ENCODE peak calls at places on chromosomes 6 and 20, in ten cellular contexts. One of them, this sample, is unnamed.

GRCh38 chr6:37882724-37883413 is 63.3 kb downstream of the ZFAND3 start:
- DNase-seq in body of pancreas: no peak
- DNase-seq in adrenal gland: no peak
- DNase-seq in A549: peak; percentile 9
- DNase-seq in breast epithelium: no peak
- DNase-seq in tibial nerve: no peak
- DNase-seq in upper lobe of left lung: no peak
- DNase-seq in uterus: no peak
- DNase-seq in lower leg skin: no peak
- DNase-seq in IMR-90: peak; percentile 87
- DNase-seq in this sample: no peak

GRCh38 chr20:3745686-3746173 is 13.2 kb downstream of the HSPA12B start:
- DNase-seq in lower leg skin: no peak
- DNase-seq in tibial nerve: no peak
- DNase-seq in uterus: no peak
- DNase-seq in A549: no peak
- DNase-seq in breast epithelium: no peak
- DNase-seq in body of pancreas: no peak
- DNase-seq in upper lobe of left lung: no peak
- DNase-seq in adrenal gland: no peak
- DNase-seq in IMR-90: no peak
- DNase-seq in this sample: no peak

GRCh38 chr6:131843768-131844167 is 35.9 kb downstream of the ENPP1 start:
- DNase-seq in uterus: no peak
- DNase-seq in tibial nerve: no peak
- DNase-seq in body of pancreas: no peak
- DNase-seq in lower leg skin: no peak
- DNase-seq in adrenal gland: no peak
- DNase-seq in breast epithelium: no peak
- DNase-seq in A549: no peak
- DNase-seq in upper lobe of left lung: no peak
- DNase-seq in IMR-90: no peak
- DNase-seq in this sample: no peak

GRCh38 chr6:26657268-26657667 is 2.3 kb downstream of the ZNF322 start:
- DNase-seq in adrenal gland: no peak
- DNase-seq in breast epithelium: no peak
- DNase-seq in uterus: no peak
- DNase-seq in body of pancreas: no peak
- DNase-seq in tibial nerve: no peak
- DNase-seq in lower leg skin: no peak
- DNase-seq in A549: no peak
- DNase-seq in upper lobe of left lung: no peak
- DNase-seq in IMR-90: no peak
- DNase-seq in this sample: no peak

GRCh38 chr6:83609248-83609647 is 96.9 kb downstream of the PRSS35 start:
- DNase-seq in body of pancreas: no peak
- DNase-seq in IMR-90: no peak
- DNase-seq in tibial nerve: no peak
- DNase-seq in breast epithelium: no peak
- DNase-seq in lower leg skin: no peak
- DNase-seq in A549: no peak
- DNase-seq in uterus: no peak
- DNase-seq in upper lobe of left lung: no peak
- DNase-seq in adrenal gland: no peak
- DNase-seq in this sample: no peak

GRCh38 chr20:35661013-35661412 is 3.7 kb downstream of the CPNE1 start:
- DNase-seq in adrenal gland: no peak
- DNase-seq in lower leg skin: no peak
- DNase-seq in IMR-90: no peak
- DNase-seq in A549: no peak
- DNase-seq in body of pancreas: no peak
- DNase-seq in upper lobe of left lung: no peak
- DNase-seq in tibial nerve: no peak
- DNase-seq in breast epithelium: no peak
- DNase-seq in uterus: no peak
- DNase-seq in this sample: no peak

GRCh38 chr6:116370328-116370716 is 425 bp upstream of the DSE start:
- DNase-seq in IMR-90: no peak
- DNase-seq in breast epithelium: no peak
- DNase-seq in uterus: no peak
- DNase-seq in upper lobe of left lung: no peak
- DNase-seq in lower leg skin: no peak
- DNase-seq in body of pancreas: no peak
- DNase-seq in A549: peak; percentile 41
- DNase-seq in tibial nerve: no peak
- DNase-seq in adrenal gland: no peak
- DNase-seq in this sample: no peak

GRCh38 chr6:157268835-157269234 is 54.5 kb downstream of the TMEM242 start:
- DNase-seq in body of pancreas: no peak
- DNase-seq in A549: no peak
- DNase-seq in adrenal gland: no peak
- DNase-seq in breast epithelium: no peak
- DNase-seq in tibial nerve: no peak
- DNase-seq in upper lobe of left lung: no peak
- DNase-seq in IMR-90: no peak
- DNase-seq in lower leg skin: peak; percentile 72
- DNase-seq in uterus: no peak
- DNase-seq in this sample: no peak

GRCh38 chr20:23227976-23228375 is 122.6 kb upstream of the NXT1 start:
- DNase-seq in A549: no peak
- DNase-seq in adrenal gland: no peak
- DNase-seq in uterus: no peak
- DNase-seq in body of pancreas: no peak
- DNase-seq in upper lobe of left lung: no peak
- DNase-seq in breast epithelium: no peak
- DNase-seq in IMR-90: no peak
- DNase-seq in tibial nerve: no peak
- DNase-seq in lower leg skin: no peak
- DNase-seq in this sample: no peak

GRCh38 chr6:47690209-47690608 is 8.2 kb upstream of the ADGRF4 start:
- DNase-seq in uterus: no peak
- DNase-seq in body of pancreas: no peak
- DNase-seq in upper lobe of left lung: no peak
- DNase-seq in lower leg skin: no peak
- DNase-seq in adrenal gland: no peak
- DNase-seq in IMR-90: no peak
- DNase-seq in A549: peak; percentile 7
- DNase-seq in breast epithelium: no peak
- DNase-seq in tibial nerve: no peak
- DNase-seq in this sample: no peak

GRCh38 chr6:50305660-50306059 is 255.9 kb upstream of the DEFB112 start:
- DNase-seq in upper lobe of left lung: no peak
- DNase-seq in uterus: no peak
- DNase-seq in A549: peak; percentile 1
- DNase-seq in tibial nerve: no peak
- DNase-seq in lower leg skin: no peak
- DNase-seq in body of pancreas: no peak
- DNase-seq in adrenal gland: no peak
- DNase-seq in breast epithelium: no peak
- DNase-seq in IMR-90: no peak
- DNase-seq in this sample: no peak

GRCh38 chr6:38860041-38860440 is 144.9 kb downstream of the DNAH8 start:
- DNase-seq in lower leg skin: no peak
- DNase-seq in breast epithelium: no peak
- DNase-seq in A549: no peak
- DNase-seq in tibial nerve: no peak
- DNase-seq in uterus: no peak
- DNase-seq in upper lobe of left lung: no peak
- DNase-seq in body of pancreas: no peak
- DNase-seq in IMR-90: no peak
- DNase-seq in adrenal gland: no peak
- DNase-seq in this sample: no peak

GRCh38 chr20:10469599-10469998 is 34.5 kb downstream of the SLX4IP start:
- DNase-seq in uterus: peak; percentile 73
- DNase-seq in upper lobe of left lung: peak; percentile 53
- DNase-seq in lower leg skin: no peak
- DNase-seq in adrenal gland: no peak
- DNase-seq in breast epithelium: no peak
- DNase-seq in body of pancreas: peak; percentile 27
- DNase-seq in tibial nerve: peak; percentile 22
- DNase-seq in IMR-90: peak; percentile 87
- DNase-seq in A549: peak; percentile 89
- DNase-seq in this sample: no peak

GRCh38 chr20:41223112-41223511 is 85.8 kb downstream of the PLCG1 start:
- DNase-seq in A549: no peak
- DNase-seq in body of pancreas: no peak
- DNase-seq in breast epithelium: no peak
- DNase-seq in IMR-90: peak; percentile 63
- DNase-seq in lower leg skin: no peak
- DNase-seq in uterus: no peak
- DNase-seq in adrenal gland: no peak
- DNase-seq in upper lobe of left lung: no peak
- DNase-seq in tibial nerve: no peak
- DNase-seq in this sample: no peak

GRCh38 chr20:45589725-45590124 is 10.6 kb upstream of the WFDC8 start:
- DNase-seq in uterus: no peak
- DNase-seq in adrenal gland: no peak
- DNase-seq in A549: no peak
- DNase-seq in IMR-90: no peak
- DNase-seq in lower leg skin: no peak
- DNase-seq in tibial nerve: no peak
- DNase-seq in upper lobe of left lung: no peak
- DNase-seq in body of pancreas: no peak
- DNase-seq in breast epithelium: no peak
- DNase-seq in this sample: no peak

GRCh38 chr6:24313477-24314141 is 44.2 kb downstream of the DCDC2 start:
- DNase-seq in adrenal gland: no peak
- DNase-seq in breast epithelium: no peak
- DNase-seq in uterus: no peak
- DNase-seq in A549: peak; percentile 84
- DNase-seq in lower leg skin: no peak
- DNase-seq in body of pancreas: peak; percentile 41
- DNase-seq in tibial nerve: no peak
- DNase-seq in IMR-90: peak; percentile 60
- DNase-seq in upper lobe of left lung: no peak
- DNase-seq in this sample: no peak

GRCh38 chr6:27791182-27791939 is 120.8 kb downstream of the OR2B2 start:
- DNase-seq in IMR-90: peak; percentile 87
- DNase-seq in tibial nerve: peak; percentile 36
- DNase-seq in A549: peak; percentile 86
- DNase-seq in breast epithelium: no peak
- DNase-seq in lower leg skin: no peak
- DNase-seq in body of pancreas: peak; percentile 66
- DNase-seq in uterus: peak; percentile 82
- DNase-seq in adrenal gland: peak; percentile 41
- DNase-seq in upper lobe of left lung: peak; percentile 67
- DNase-seq in this sample: no peak

GRCh38 chr6:35370799-35371493 is 28.6 kb downstream of the PPARD start:
- DNase-seq in IMR-90: peak; percentile 57
- DNase-seq in tibial nerve: no peak
- DNase-seq in A549: no peak
- DNase-seq in body of pancreas: no peak
- DNase-seq in lower leg skin: no peak
- DNase-seq in upper lobe of left lung: peak; percentile 68
- DNase-seq in uterus: no peak
- DNase-seq in breast epithelium: no peak
- DNase-seq in adrenal gland: peak; percentile 37
- DNase-seq in this sample: no peak

GRCh38 chr20:45372241-45372640 is 5.9 kb downstream of the TP53TG5 start:
- DNase-seq in uterus: no peak
- DNase-seq in lower leg skin: peak; percentile 72
- DNase-seq in body of pancreas: no peak
- DNase-seq in A549: no peak
- DNase-seq in breast epithelium: no peak
- DNase-seq in upper lobe of left lung: no peak
- DNase-seq in IMR-90: no peak
- DNase-seq in tibial nerve: no peak
- DNase-seq in adrenal gland: no peak
- DNase-seq in this sample: no peak

GRCh38 chr6:34234667-34235604 is 1.7 kb upstream of the HMGA1 start:
- DNase-seq in tibial nerve: no peak
- DNase-seq in breast epithelium: no peak
- DNase-seq in upper lobe of left lung: no peak
- DNase-seq in adrenal gland: no peak
- DNase-seq in uterus: no peak
- DNase-seq in A549: no peak
- DNase-seq in IMR-90: no peak
- DNase-seq in body of pancreas: no peak
- DNase-seq in lower leg skin: peak; percentile 86
- DNase-seq in this sample: no peak
- TF ChIP-seq POLR2A in tibial nerve: no peak
- TF ChIP-seq POLR2A in breast epithelium: no peak
- TF ChIP-seq POLR2A in upper lobe of left lung: no peak
- TF ChIP-seq POLR2A in adrenal gland: no peak
- TF ChIP-seq POLR2A in uterus: no peak
- TF ChIP-seq POLR2A in A549: no peak
- TF ChIP-seq POLR2A in IMR-90: no peak
- TF ChIP-seq POLR2A in body of pancreas: no peak
- TF ChIP-seq POLR2A in lower leg skin: no peak
- TF ChIP-seq POLR2A in this sample: no peak

GRCh38 chr6:124961784-124962611 is at the start of gene RNF217:
- DNase-seq in IMR-90: peak; percentile 76
- DNase-seq in upper lobe of left lung: peak; percentile 63
- DNase-seq in tibial nerve: peak; percentile 35
- DNase-seq in uterus: peak; percentile 69
- DNase-seq in adrenal gland: peak; percentile 77
- DNase-seq in lower leg skin: peak; percentile 91
- DNase-seq in body of pancreas: peak; percentile 61
- DNase-seq in A549: peak; percentile 68
- DNase-seq in breast epithelium: no peak
- DNase-seq in this sample: peak; percentile 4
- TF ChIP-seq POLR2A in IMR-90: peak; percentile 54
- TF ChIP-seq POLR2A in upper lobe of left lung: peak; percentile 62
- TF ChIP-seq POLR2A in tibial nerve: peak; percentile 56
- TF ChIP-seq POLR2A in uterus: peak; percentile 57
- TF ChIP-seq POLR2A in adrenal gland: peak; percentile 53
- TF ChIP-seq POLR2A in lower leg skin: no peak
- TF ChIP-seq POLR2A in body of pancreas: peak; percentile 51
- TF ChIP-seq POLR2A in A549: peak; percentile 59
- TF ChIP-seq POLR2A in breast epithelium: no peak
- TF ChIP-seq POLR2A in this sample: no peak

DNA sequence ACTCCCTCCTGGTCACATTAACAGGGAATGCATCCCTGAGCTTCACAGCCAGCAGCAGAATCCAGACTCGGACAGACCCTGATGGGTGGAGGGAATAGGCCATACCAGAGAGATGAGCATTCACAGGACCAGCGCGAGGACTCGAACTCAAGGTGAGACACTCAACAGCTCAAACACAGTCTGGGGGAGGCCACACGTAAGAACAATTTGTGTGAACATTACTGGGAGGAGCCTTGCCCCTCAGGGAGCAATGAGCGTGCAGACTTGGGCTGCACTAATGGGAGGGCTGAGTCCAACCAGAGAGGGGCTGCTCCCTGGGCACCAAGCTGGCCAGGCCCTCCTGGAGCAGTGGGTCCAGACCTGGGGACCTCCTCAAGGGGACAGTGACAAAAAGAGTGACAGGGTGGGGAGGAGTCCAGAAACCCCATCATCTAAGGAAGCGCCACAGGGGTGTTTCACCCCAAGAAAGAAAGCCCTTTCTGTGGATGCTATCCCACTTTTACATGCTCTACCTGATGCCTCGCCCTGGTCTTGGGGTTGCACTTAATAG is 118.4 kb downstream of the MRPL14 start:
- DNase-seq in lower leg skin: peak; percentile 54
- DNase-seq in upper lobe of left lung: no peak
- DNase-seq in breast epithelium: no peak
- DNase-seq in adrenal gland: peak; percentile 7
- DNase-seq in IMR-90: no peak
- DNase-seq in uterus: peak; percentile 10
- DNase-seq in body of pancreas: no peak
- DNase-seq in A549: no peak
- DNase-seq in tibial nerve: no peak
- DNase-seq in this sample: no peak
- TF ChIP-seq POLR2A in lower leg skin: no peak
- TF ChIP-seq POLR2A in upper lobe of left lung: no peak
- TF ChIP-seq POLR2A in breast epithelium: no peak
- TF ChIP-seq POLR2A in adrenal gland: no peak
- TF ChIP-seq POLR2A in IMR-90: no peak
- TF ChIP-seq POLR2A in uterus: no peak
- TF ChIP-seq POLR2A in body of pancreas: no peak
- TF ChIP-seq POLR2A in A549: no peak
- TF ChIP-seq POLR2A in tibial nerve: no peak
- TF ChIP-seq POLR2A in this sample: no peak

GRCh38 chr20:24811020-24811419 is 138.0 kb upstream of the CST7 start:
- DNase-seq in body of pancreas: no peak
- DNase-seq in uterus: no peak
- DNase-seq in adrenal gland: no peak
- DNase-seq in IMR-90: no peak
- DNase-seq in A549: no peak
- DNase-seq in tibial nerve: no peak
- DNase-seq in lower leg skin: no peak
- DNase-seq in upper lobe of left lung: no peak
- DNase-seq in breast epithelium: no peak
- DNase-seq in this sample: no peak
- TF ChIP-seq POLR2A in body of pancreas: no peak
- TF ChIP-seq POLR2A in uterus: no peak
- TF ChIP-seq POLR2A in adrenal gland: no peak
- TF ChIP-seq POLR2A in IMR-90: no peak
- TF ChIP-seq POLR2A in A549: no peak
- TF ChIP-seq POLR2A in tibial nerve: no peak
- TF ChIP-seq POLR2A in lower leg skin: no peak
- TF ChIP-seq POLR2A in upper lobe of left lung: no peak
- TF ChIP-seq POLR2A in breast epithelium: no peak
- TF ChIP-seq POLR2A in this sample: no peak